ENCODE peak calls at places on chromosomes 7 and 10, in four cellular contexts. One of them, this sample, is unnamed. For H3K36me3 and H3K9me3, the result is how much of the 10 kb centered on the place peaks cover.

GRCh38 chr7:27607210-27607606 is 55.5 kb downstream of the HIBADH start:
- DNase-seq in heart right ventricle: no peak
- DNase-seq in RWPE2: no peak
- DNase-seq in astrocyte: no peak
- DNase-seq in this sample: no peak

GRCh38 chr7:148395292-148395691 is 195.3 kb upstream of the C7orf33 start:
- DNase-seq in heart right ventricle: no peak
- DNase-seq in RWPE2: no peak
- DNase-seq in astrocyte: no peak
- DNase-seq in this sample: no peak

GRCh38 chr10:3010819-3011422 is 56.4 kb upstream of the PFKP start:
- DNase-seq in heart right ventricle: no peak
- DNase-seq in RWPE2: no peak
- DNase-seq in astrocyte: peak
- DNase-seq in this sample: no peak

GRCh38 chr10:66414943-66415342 is 510.9 kb upstream of the LRRTM3 start:
- DNase-seq in heart right ventricle: no peak
- DNase-seq in RWPE2: no peak
- DNase-seq in astrocyte: no peak
- DNase-seq in this sample: no peak

GRCh38 chr7:153320728-153321127 is 561.2 kb downstream of the ACTR3B start:
- DNase-seq in heart right ventricle: no peak
- DNase-seq in RWPE2: no peak
- DNase-seq in astrocyte: no peak
- DNase-seq in this sample: peak

GRCh38 chr7:75967573-75967997 is 26.8 kb downstream of the TMEM120A start:
- DNase-seq in heart right ventricle: peak
- DNase-seq in RWPE2: no peak
- DNase-seq in astrocyte: no peak
- DNase-seq in this sample: no peak

GRCh38 chr7:51327287-51327717 is 10.7 kb upstream of the COBL start:
- DNase-seq in heart right ventricle: no peak
- DNase-seq in RWPE2: no peak
- DNase-seq in astrocyte: no peak
- DNase-seq in this sample: no peak

GRCh38 chr10:8073696-8074416 is 19.4 kb downstream of the GATA3 start:
- DNase-seq in heart right ventricle: no peak
- DNase-seq in RWPE2: no peak
- DNase-seq in astrocyte: peak
- DNase-seq in this sample: peak

GRCh38 chr7:22385326-22385725 is 28.4 kb upstream of the RAPGEF5 start:
- DNase-seq in heart right ventricle: no peak
- DNase-seq in RWPE2: no peak
- DNase-seq in astrocyte: no peak
- DNase-seq in this sample: no peak

GRCh38 chr10:80599424-80599847 is 61.7 kb downstream of the SH2D4B start:
- DNase-seq in heart right ventricle: peak
- DNase-seq in RWPE2: no peak
- DNase-seq in astrocyte: no peak
- DNase-seq in this sample: peak

GRCh38 chr10:29861811-29862505 is 197.4 kb downstream of the JCAD start:
- DNase-seq in heart right ventricle: no peak
- DNase-seq in RWPE2: no peak
- DNase-seq in astrocyte: peak
- DNase-seq in this sample: no peak

GRCh38 chr10:47184273-47184672 is 115.7 kb upstream of the GDF10 start:
- DNase-seq in heart right ventricle: no peak
- DNase-seq in RWPE2: no peak
- DNase-seq in astrocyte: no peak
- DNase-seq in this sample: no peak

GRCh38 chr10:86282664-86283465 is 83.7 kb downstream of the GRID1 start:
- DNase-seq in heart right ventricle: no peak
- DNase-seq in RWPE2: peak
- DNase-seq in astrocyte: no peak
- DNase-seq in this sample: no peak

GRCh38 chr7:136064627-136065237 is 87.6 kb upstream of the MTPN start:
- DNase-seq in heart right ventricle: no peak
- DNase-seq in RWPE2: no peak
- DNase-seq in astrocyte: no peak
- DNase-seq in this sample: no peak

GRCh38 chr10:110774069-110775021 is 97.4 kb upstream of the PDCD4 start:
- DNase-seq in heart right ventricle: no peak
- DNase-seq in RWPE2: no peak
- DNase-seq in astrocyte: peak
- DNase-seq in this sample: peak

GRCh38 chr7:41573017-41573416 is 129.9 kb downstream of the INHBA start:
- DNase-seq in heart right ventricle: no peak
- DNase-seq in RWPE2: no peak
- DNase-seq in astrocyte: peak
- DNase-seq in this sample: no peak

GRCh38 chr7:94190599-94191061 is 186.5 kb upstream of the BET1 start:
- DNase-seq in heart right ventricle: no peak
- DNase-seq in RWPE2: peak
- DNase-seq in astrocyte: peak
- DNase-seq in this sample: peak

GRCh38 chr10:17200885-17201164 is 647 bp downstream of the TRDMT1 start:
- DNase-seq in heart right ventricle: no peak
- DNase-seq in RWPE2: no peak
- DNase-seq in astrocyte: peak
- DNase-seq in this sample: peak

GRCh38 chr7:13181221-13181620 is 493.8 kb downstream of the ARL4A start:
- DNase-seq in heart right ventricle: no peak
- DNase-seq in RWPE2: no peak
- DNase-seq in astrocyte: peak
- DNase-seq in this sample: peak

GRCh38 chr7:22810843-22811242 is 11.8 kb downstream of the TOMM7 start:
- DNase-seq in heart right ventricle: no peak
- DNase-seq in RWPE2: no peak
- DNase-seq in astrocyte: no peak
- DNase-seq in this sample: no peak

GRCh38 chr7:2660359-2661095 is 27.5 kb upstream of the AMZ1 start:
- DNase-seq in heart right ventricle: no peak
- DNase-seq in RWPE2: no peak
- DNase-seq in astrocyte: no peak
- DNase-seq in this sample: no peak

GRCh38 chr7:101171442-101171837 is 6.1 kb upstream of the VGF start:
- DNase-seq in heart right ventricle: no peak
- DNase-seq in RWPE2: no peak
- DNase-seq in astrocyte: no peak
- DNase-seq in this sample: no peak

GRCh38 chr10:124418726-124419501 is at the start of gene OAT:
- DNase-seq in heart right ventricle: peak
- DNase-seq in RWPE2: peak
- DNase-seq in astrocyte: peak
- DNase-seq in this sample: peak

GRCh38 chr7:34718867-34719266 is 60.8 kb downstream of the NPSR1 start:
- DNase-seq in heart right ventricle: no peak
- DNase-seq in RWPE2: no peak
- DNase-seq in astrocyte: no peak
- DNase-seq in this sample: no peak

GRCh38 chr7:13603661-13604060 is 385.8 kb downstream of the ETV1 start:
- DNase-seq in heart right ventricle: no peak
- DNase-seq in RWPE2: no peak
- DNase-seq in astrocyte: peak
- DNase-seq in this sample: no peak

GRCh38 chr10:19817251-19818046 is 1.2 kb downstream of the PLXDC2 start:
- DNase-seq in heart right ventricle: peak
- DNase-seq in RWPE2: no peak
- DNase-seq in astrocyte: no peak
- DNase-seq in this sample: no peak

GRCh38 chr7:20352573-20353304 is 22.0 kb downstream of the ITGB8 start:
- DNase-seq in heart right ventricle: no peak
- DNase-seq in RWPE2: peak
- DNase-seq in astrocyte: peak
- DNase-seq in this sample: peak

GRCh38 chr10:33506838-33507661 is 172.6 kb upstream of the NRP1 start:
- DNase-seq in heart right ventricle: no peak
- DNase-seq in RWPE2: no peak
- DNase-seq in astrocyte: peak
- DNase-seq in this sample: no peak

GRCh38 chr7:100546868-100547800 is 8.1 kb downstream of the AGFG2 start:
- DNase-seq in heart right ventricle: no peak
- DNase-seq in RWPE2: no peak
- DNase-seq in astrocyte: no peak
- DNase-seq in this sample: no peak

GRCh38 chr7:35530124-35531109 is 164.5 kb downstream of the HERPUD2 start:
- DNase-seq in heart right ventricle: no peak
- DNase-seq in RWPE2: no peak
- DNase-seq in astrocyte: no peak
- DNase-seq in this sample: no peak

GRCh38 chr7:151924508-151924907 is 31.7 kb upstream of the GALNTL5 start:
- DNase-seq in heart right ventricle: no peak
- DNase-seq in RWPE2: no peak
- DNase-seq in astrocyte: no peak
- DNase-seq in this sample: no peak

GRCh38 chr7:36280840-36281812 is 108.5 kb upstream of the ANLN start:
- DNase-seq in heart right ventricle: peak
- DNase-seq in RWPE2: peak
- DNase-seq in astrocyte: peak
- DNase-seq in this sample: peak

GRCh38 chr7:29005829-29006228 is 47.7 kb upstream of the TRIL start:
- DNase-seq in heart right ventricle: no peak
- DNase-seq in RWPE2: no peak
- DNase-seq in astrocyte: peak
- DNase-seq in this sample: peak

GRCh38 chr7:100506356-100506930 is 22.7 kb downstream of the NYAP1 start:
- DNase-seq in heart right ventricle: no peak
- DNase-seq in RWPE2: no peak
- DNase-seq in astrocyte: no peak
- DNase-seq in this sample: no peak

GRCh38 chr10:26173837-26174236 is 42.7 kb upstream of the GAD2 start:
- DNase-seq in heart right ventricle: no peak
- DNase-seq in RWPE2: no peak
- DNase-seq in astrocyte: no peak
- DNase-seq in this sample: no peak

GRCh38 chr10:44811072-44811471 is 100.1 kb upstream of the TMEM72 start:
- DNase-seq in heart right ventricle: no peak
- DNase-seq in RWPE2: no peak
- DNase-seq in astrocyte: peak
- DNase-seq in this sample: no peak

GRCh38 chr7:101688183-101688831 is 59.2 kb upstream of the MYL10 start:
- DNase-seq in heart right ventricle: peak
- DNase-seq in RWPE2: no peak
- DNase-seq in astrocyte: peak
- DNase-seq in this sample: peak

GRCh38 chr7:139403601-139404000 is 43.9 kb downstream of the LUC7L2 start:
- DNase-seq in heart right ventricle: no peak
- DNase-seq in RWPE2: no peak
- DNase-seq in astrocyte: no peak
- DNase-seq in this sample: no peak
- H3K36me3 ChIP-seq in heart right ventricle: under half
- H3K36me3 ChIP-seq in RWPE2: half or more
- H3K36me3 ChIP-seq in astrocyte: half or more
- H3K36me3 ChIP-seq in this sample: under half

GRCh38 chr7:26413007-26413691 is 121.5 kb downstream of the SNX10 start:
- DNase-seq in heart right ventricle: no peak
- DNase-seq in RWPE2: no peak
- DNase-seq in astrocyte: no peak
- DNase-seq in this sample: no peak

GRCh38 chr7:26404189-26404996 is 112.7 kb downstream of the SNX10 start:
- DNase-seq in heart right ventricle: no peak
- DNase-seq in RWPE2: no peak
- DNase-seq in astrocyte: no peak
- DNase-seq in this sample: no peak

GRCh38 chr7:26403640-26404039 is 112.0 kb downstream of the SNX10 start:
- DNase-seq in heart right ventricle: no peak
- DNase-seq in RWPE2: no peak
- DNase-seq in astrocyte: no peak
- DNase-seq in this sample: no peak

GRCh38 chr7:26410156-26410555 is 118.5 kb downstream of the SNX10 start:
- DNase-seq in heart right ventricle: no peak
- DNase-seq in RWPE2: no peak
- DNase-seq in astrocyte: no peak
- DNase-seq in this sample: no peak

GRCh38 chr7:26409636-26410035 is 118.0 kb downstream of the SNX10 start:
- DNase-seq in heart right ventricle: no peak
- DNase-seq in RWPE2: no peak
- DNase-seq in astrocyte: no peak
- DNase-seq in this sample: no peak
- H3K9me3 ChIP-seq in heart right ventricle: under half
- H3K9me3 ChIP-seq in RWPE2: under half
- H3K9me3 ChIP-seq in astrocyte: under half
- H3K9me3 ChIP-seq in this sample: under half

DNA sequence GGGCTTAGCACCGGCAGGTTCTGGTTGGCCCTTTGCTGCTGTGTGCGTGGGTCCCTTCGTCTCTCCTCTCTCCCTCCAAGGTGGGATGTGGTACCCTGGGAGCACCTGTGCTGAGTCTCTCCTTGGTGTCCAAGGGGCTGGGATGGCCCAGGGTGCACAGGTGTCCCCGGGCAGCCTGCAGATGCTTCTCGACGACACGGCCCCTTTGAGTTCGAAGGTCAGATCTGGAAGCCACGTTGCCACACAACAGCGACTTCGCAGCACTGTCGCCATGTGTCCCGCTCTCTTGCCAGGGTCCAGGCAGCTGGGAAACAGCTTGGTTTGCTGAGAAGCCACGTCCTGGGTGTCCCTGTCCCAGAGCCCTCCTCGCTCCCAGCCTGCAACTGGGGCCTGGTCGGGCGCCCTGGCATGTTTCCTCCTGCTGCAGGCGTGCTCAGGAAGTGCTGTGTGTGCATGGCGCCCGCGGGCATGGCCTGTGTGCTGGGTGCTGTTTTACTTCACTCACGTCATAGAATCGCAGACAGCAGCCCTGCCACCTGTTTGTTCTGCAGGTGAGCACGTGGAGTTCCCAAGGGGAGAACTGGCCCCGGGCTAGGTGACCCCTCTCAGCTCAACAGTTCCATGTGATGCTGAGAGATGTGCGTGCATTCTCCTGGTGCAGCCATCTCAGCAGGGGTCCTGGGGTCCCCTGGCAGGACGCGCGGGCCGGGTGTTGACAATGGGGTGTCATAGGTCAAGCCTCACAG is 70.9 kb downstream of the DNAJB6 start:
- DNase-seq in heart right ventricle: no peak
- DNase-seq in RWPE2: no peak
- DNase-seq in astrocyte: no peak
- DNase-seq in this sample: no peak
- H3K36me3 ChIP-seq in heart right ventricle: under half
- H3K36me3 ChIP-seq in RWPE2: under half
- H3K36me3 ChIP-seq in astrocyte: under half
- H3K36me3 ChIP-seq in this sample: under half

GRCh38 chr10:131272897-131273451 is 38.5 kb downstream of the TCERG1L start:
- DNase-seq in heart right ventricle: no peak
- DNase-seq in RWPE2: peak
- DNase-seq in astrocyte: no peak
- DNase-seq in this sample: no peak
- H3K9me3 ChIP-seq in heart right ventricle: under half
- H3K9me3 ChIP-seq in RWPE2: under half
- H3K9me3 ChIP-seq in astrocyte: under half
- H3K9me3 ChIP-seq in this sample: under half

GRCh38 chr10:103731609-103732270 is 123.6 kb downstream of the SH3PXD2A start:
- DNase-seq in heart right ventricle: no peak
- DNase-seq in RWPE2: no peak
- DNase-seq in astrocyte: no peak
- DNase-seq in this sample: no peak
- H3K36me3 ChIP-seq in heart right ventricle: under half
- H3K36me3 ChIP-seq in RWPE2: under half
- H3K36me3 ChIP-seq in astrocyte: under half
- H3K36me3 ChIP-seq in this sample: under half

This sample was measured in MG63.